ENCODE peak calls at places on chromosomes 7 and 10, in six cellular contexts. D is astrocyte of the cerebellum; A is naive thymus-derived CD8-positive, alpha-beta T cell; B is sciatic nerve; R is T-cell; Q is progenitor cell of endocrine pancreas. T is an unnamed sample.

GRCh38 chr10:4501306-4501705 is 324.7 kb upstream of the AKR1E2 start:
- DNase-seq in D (no peak), A (no peak), B (no peak), R (no peak), Q (no peak), T (no peak)

GRCh38 chr10:97771913-97772823 is at the start of gene SFRP5:
- DNase-seq in D (no peak), A (no peak), B (no peak), R (no peak), Q (no peak), T (no peak)

GRCh38 chr10:104155591-104155990 is 33.6 kb downstream of the SFR1 start:
- DNase-seq in D (no peak), A (no peak), B (no peak), R (no peak), Q (no peak), T (no peak)

GRCh38 chr7:70210200-70210960 is 612.1 kb downstream of the AUTS2 start:
- DNase-seq in D (no peak), A (no peak), B (no peak), R (no peak), Q (no peak), T (no peak)

GRCh38 chr10:76456190-76456589 is 1024.8 kb downstream of the LRMDA start:
- DNase-seq in D (no peak), A (no peak), B (no peak), R (no peak), Q (no peak), T (no peak)

GRCh38 chr10:110502072-110502845 is 4.6 kb downstream of the DUSP5 start:
- DNase-seq in D (no peak), A (no peak), B (no peak), R (no peak), Q (no peak), T (no peak)

GRCh38 chr10:6498771-6499170 is 81.3 kb downstream of the PRKCQ start:
- DNase-seq in D (no peak), A (peak), B (no peak), R (no peak), Q (no peak), T (peak)

GRCh38 chr7:75993689-75994387 is 557 bp downstream of the TMEM120A start:
- DNase-seq in D (peak), A (peak), B (peak), R (no peak), Q (peak), T (no peak)

GRCh38 chr10:12907651-12908050 is 93.9 kb downstream of the CCDC3 start:
- DNase-seq in D (peak), A (no peak), B (no peak), R (no peak), Q (no peak), T (no peak)

T was measured in CD8-positive, alpha-beta memory T cell.